ENCODE peak calls at places on chromosomes 6 and 20, in four cellular contexts. M is upper lobe of right lung, A is adrenal gland, L is fibroblast of lung. Q is an unnamed sample. For H3K4me1, the result is how much of the 10 kb centered on the place peaks cover.

GRCh38 chr20:23795526-23795925 is 31.0 kb downstream of the CST2 start:
- DNase-seq in M (no peak), L (no peak), A (no peak), Q (no peak)

GRCh38 chr6:41373919-41374617 is 38.7 kb downstream of the NCR2 start:
- DNase-seq in M (no peak), L (peak), A (no peak), Q (no peak)

GRCh38 chr6:143140767-143141166 is 80.1 kb downstream of the AIG1 start:
- DNase-seq in L (no peak), M (no peak), A (no peak), Q (no peak)

GRCh38 chr6:42142118-42142835 is at the start of gene C6orf132:
- DNase-seq in A (peak), M (peak), L (peak), Q (peak)

GRCh38 chr20:22402550-22402949 is 181.8 kb downstream of the FOXA2 start:
- DNase-seq in L (no peak), M (no peak), A (no peak), Q (no peak)

GRCh38 chr6:26304213-26305096 is 60.5 kb upstream of the BTN3A2 start:
- DNase-seq in A (peak), L (peak), M (no peak), Q (no peak)

GRCh38 chr20:53582574-53583351 is 10.9 kb downstream of the ZNF217 start:
- DNase-seq in L (peak), A (peak), M (no peak), Q (peak)

GRCh38 chr6:151391471-151392428 is at the start of gene ZBTB2:
- DNase-seq in A (peak), M (peak), L (peak), Q (peak)

GRCh38 chr6:16964553-16965499 is 137.0 kb upstream of the STMND1 start:
- DNase-seq in A (peak), L (peak), M (peak), Q (peak)

DNA sequence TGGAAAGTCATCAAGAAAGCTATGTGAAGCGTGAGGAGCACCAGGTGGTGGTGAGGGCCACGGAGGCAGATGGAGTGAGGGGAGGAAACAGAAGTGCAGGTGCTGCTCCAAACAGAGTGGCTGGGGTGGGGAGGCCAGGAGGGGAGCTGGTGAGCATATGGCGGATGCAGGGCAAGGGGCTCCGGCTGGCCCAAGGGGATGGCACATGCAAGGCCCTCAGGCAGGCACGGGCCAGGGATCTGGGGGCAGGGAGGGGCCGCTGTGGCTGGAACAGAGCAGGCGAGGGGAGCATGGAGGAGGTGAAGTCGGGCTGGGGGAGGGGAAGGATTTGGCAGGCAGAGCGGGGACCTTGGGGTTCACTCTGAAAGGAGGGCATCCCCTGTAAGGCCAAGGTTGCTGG is 183.9 kb downstream of the BMP7 start:
- DNase-seq in L (no peak), M (no peak), A (no peak), Q (no peak)
- H3K4me1 ChIP-seq in L (under half), M (under half), A (under half), Q (under half)

GRCh38 chr20:62797671-62798532 is 1.6 kb downstream of the MRGBP start:
- DNase-seq in A (no peak), L (no peak), M (no peak), Q (no peak)

GRCh38 chr20:62799459-62799858 is 3.2 kb downstream of the MRGBP start:
- DNase-seq in L (no peak), M (no peak), A (no peak), Q (no peak)

GRCh38 chr20:62795023-62795761 is 1.1 kb upstream of the MRGBP start:
- DNase-seq in L (peak), A (peak), M (peak), Q (peak)

GRCh38 chr20:62799036-62799435 is 2.8 kb downstream of the MRGBP start:
- DNase-seq in A (no peak), M (no peak), L (no peak), Q (no peak)

GRCh38 chr20:62796699-62797491 is 622 bp downstream of the MRGBP start:
- DNase-seq in A (peak), L (no peak), M (no peak), Q (no peak)
- H3K27ac ChIP-seq in A (no peak), L (no peak), M (peak), Q (peak)

GRCh38 chr6:149061933-149062332 is 255.6 kb upstream of the TAB2 start:
- DNase-seq in L (peak), M (no peak), A (no peak), Q (no peak)
- H3K4me3 ChIP-seq in L (no peak), M (no peak), A (no peak), Q (no peak)

DNA sequence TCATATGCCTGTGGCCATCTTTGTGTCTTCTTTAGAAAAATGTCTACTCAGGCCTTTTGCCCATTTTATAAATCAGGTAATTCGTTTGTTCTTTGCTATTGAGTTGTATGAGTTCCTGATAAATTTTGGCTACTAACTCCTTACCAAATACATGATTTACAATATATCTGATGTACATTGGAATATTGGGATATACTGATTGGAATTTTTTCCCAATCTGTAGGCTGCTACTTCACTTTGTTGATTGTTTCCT is 39.2 kb downstream of the BACH2 start:
- DNase-seq in L (no peak), A (no peak), M (no peak), Q (no peak)
- H3K4me1 ChIP-seq in L (under half), A (under half), M (under half), Q (under half)